ENCODE peak calls at places on chromosomes 6 and 20, in six cellular contexts. One of them, this sample, is unnamed.

GRCh38 chr6:135581211-135581610 is 83.7 kb upstream of the AHI1 start:
- DNase-seq in NCI-H1436: no peak
- DNase-seq in activated CD8-positive, alpha-beta memory T cell treated with anti-CD3 and anti-CD28 coated beads, Interleukin-2, amount 50 U/mL, for 4 hours: no peak
- DNase-seq in stimulated activated CD8-positive, alpha-beta memory T cell treated with anti-CD3 and anti-CD28 coated beads, Interleukin-2, amount 100 ng/mL, for 48 hours: no peak
- DNase-seq in iris pigment epithelial cell: no peak
- DNase-seq in CD8-positive, alpha-beta memory T cell: no peak
- DNase-seq in this sample: no peak

GRCh38 chr20:4684837-4685413 is 36.8 kb upstream of the PRND start:
- DNase-seq in stimulated activated CD8-positive, alpha-beta memory T cell treated with anti-CD3 and anti-CD28 coated beads, Interleukin-2, amount 100 ng/mL, for 48 hours: no peak
- DNase-seq in NCI-H1436: no peak
- DNase-seq in activated CD8-positive, alpha-beta memory T cell treated with anti-CD3 and anti-CD28 coated beads, Interleukin-2, amount 50 U/mL, for 4 hours: no peak
- DNase-seq in iris pigment epithelial cell: peak
- DNase-seq in CD8-positive, alpha-beta memory T cell: no peak
- DNase-seq in this sample: no peak

GRCh38 chr6:119308048-119308570 is 41.5 kb downstream of the MAN1A1 start:
- DNase-seq in CD8-positive, alpha-beta memory T cell: no peak
- DNase-seq in activated CD8-positive, alpha-beta memory T cell treated with anti-CD3 and anti-CD28 coated beads, Interleukin-2, amount 50 U/mL, for 4 hours: no peak
- DNase-seq in stimulated activated CD8-positive, alpha-beta memory T cell treated with anti-CD3 and anti-CD28 coated beads, Interleukin-2, amount 100 ng/mL, for 48 hours: no peak
- DNase-seq in NCI-H1436: no peak
- DNase-seq in iris pigment epithelial cell: peak
- DNase-seq in this sample: no peak

GRCh38 chr6:25122622-25123237 is 156.4 kb upstream of the CARMIL1 start:
- DNase-seq in CD8-positive, alpha-beta memory T cell: no peak
- DNase-seq in stimulated activated CD8-positive, alpha-beta memory T cell treated with anti-CD3 and anti-CD28 coated beads, Interleukin-2, amount 100 ng/mL, for 48 hours: no peak
- DNase-seq in iris pigment epithelial cell: no peak
- DNase-seq in NCI-H1436: no peak
- DNase-seq in activated CD8-positive, alpha-beta memory T cell treated with anti-CD3 and anti-CD28 coated beads, Interleukin-2, amount 50 U/mL, for 4 hours: no peak
- DNase-seq in this sample: no peak

GRCh38 chr6:52390361-52390727 is 28.4 kb downstream of the PAQR8 start:
- DNase-seq in activated CD8-positive, alpha-beta memory T cell treated with anti-CD3 and anti-CD28 coated beads, Interleukin-2, amount 50 U/mL, for 4 hours: peak
- DNase-seq in stimulated activated CD8-positive, alpha-beta memory T cell treated with anti-CD3 and anti-CD28 coated beads, Interleukin-2, amount 100 ng/mL, for 48 hours: no peak
- DNase-seq in NCI-H1436: no peak
- DNase-seq in iris pigment epithelial cell: peak
- DNase-seq in CD8-positive, alpha-beta memory T cell: peak
- DNase-seq in this sample: peak

GRCh38 chr6:141244366-141244765 is 888.4 kb upstream of the GJE1 start:
- DNase-seq in activated CD8-positive, alpha-beta memory T cell treated with anti-CD3 and anti-CD28 coated beads, Interleukin-2, amount 50 U/mL, for 4 hours: no peak
- DNase-seq in stimulated activated CD8-positive, alpha-beta memory T cell treated with anti-CD3 and anti-CD28 coated beads, Interleukin-2, amount 100 ng/mL, for 48 hours: no peak
- DNase-seq in CD8-positive, alpha-beta memory T cell: no peak
- DNase-seq in NCI-H1436: no peak
- DNase-seq in iris pigment epithelial cell: no peak
- DNase-seq in this sample: no peak

GRCh38 chr6:151948007-151948745 is 140.7 kb downstream of the ESR1 start:
- DNase-seq in stimulated activated CD8-positive, alpha-beta memory T cell treated with anti-CD3 and anti-CD28 coated beads, Interleukin-2, amount 100 ng/mL, for 48 hours: no peak
- DNase-seq in CD8-positive, alpha-beta memory T cell: no peak
- DNase-seq in iris pigment epithelial cell: no peak
- DNase-seq in NCI-H1436: no peak
- DNase-seq in activated CD8-positive, alpha-beta memory T cell treated with anti-CD3 and anti-CD28 coated beads, Interleukin-2, amount 50 U/mL, for 4 hours: no peak
- DNase-seq in this sample: no peak

GRCh38 chr6:105500693-105501092 is 97.8 kb upstream of the PREP start:
- DNase-seq in iris pigment epithelial cell: no peak
- DNase-seq in stimulated activated CD8-positive, alpha-beta memory T cell treated with anti-CD3 and anti-CD28 coated beads, Interleukin-2, amount 100 ng/mL, for 48 hours: no peak
- DNase-seq in activated CD8-positive, alpha-beta memory T cell treated with anti-CD3 and anti-CD28 coated beads, Interleukin-2, amount 50 U/mL, for 4 hours: no peak
- DNase-seq in NCI-H1436: no peak
- DNase-seq in CD8-positive, alpha-beta memory T cell: no peak
- DNase-seq in this sample: no peak

GRCh38 chr6:70676821-70677220 is 9.1 kb downstream of the SMAP1 start:
- DNase-seq in CD8-positive, alpha-beta memory T cell: no peak
- DNase-seq in iris pigment epithelial cell: no peak
- DNase-seq in NCI-H1436: no peak
- DNase-seq in stimulated activated CD8-positive, alpha-beta memory T cell treated with anti-CD3 and anti-CD28 coated beads, Interleukin-2, amount 100 ng/mL, for 48 hours: no peak
- DNase-seq in activated CD8-positive, alpha-beta memory T cell treated with anti-CD3 and anti-CD28 coated beads, Interleukin-2, amount 50 U/mL, for 4 hours: no peak
- DNase-seq in this sample: no peak

GRCh38 chr6:157271911-157272310 is 51.4 kb downstream of the TMEM242 start:
- DNase-seq in activated CD8-positive, alpha-beta memory T cell treated with anti-CD3 and anti-CD28 coated beads, Interleukin-2, amount 50 U/mL, for 4 hours: no peak
- DNase-seq in NCI-H1436: no peak
- DNase-seq in iris pigment epithelial cell: no peak
- DNase-seq in stimulated activated CD8-positive, alpha-beta memory T cell treated with anti-CD3 and anti-CD28 coated beads, Interleukin-2, amount 100 ng/mL, for 48 hours: no peak
- DNase-seq in CD8-positive, alpha-beta memory T cell: no peak
- DNase-seq in this sample: no peak

GRCh38 chr6:5384276-5384675 is 123.0 kb downstream of the FARS2 start:
- DNase-seq in activated CD8-positive, alpha-beta memory T cell treated with anti-CD3 and anti-CD28 coated beads, Interleukin-2, amount 50 U/mL, for 4 hours: no peak
- DNase-seq in NCI-H1436: no peak
- DNase-seq in stimulated activated CD8-positive, alpha-beta memory T cell treated with anti-CD3 and anti-CD28 coated beads, Interleukin-2, amount 100 ng/mL, for 48 hours: no peak
- DNase-seq in iris pigment epithelial cell: no peak
- DNase-seq in CD8-positive, alpha-beta memory T cell: no peak
- DNase-seq in this sample: no peak

GRCh38 chr20:41631826-41632225 is 13.6 kb upstream of the CHD6 start:
- DNase-seq in stimulated activated CD8-positive, alpha-beta memory T cell treated with anti-CD3 and anti-CD28 coated beads, Interleukin-2, amount 100 ng/mL, for 48 hours: no peak
- DNase-seq in CD8-positive, alpha-beta memory T cell: no peak
- DNase-seq in NCI-H1436: no peak
- DNase-seq in iris pigment epithelial cell: no peak
- DNase-seq in activated CD8-positive, alpha-beta memory T cell treated with anti-CD3 and anti-CD28 coated beads, Interleukin-2, amount 50 U/mL, for 4 hours: no peak
- DNase-seq in this sample: no peak

GRCh38 chr20:61120595-61121515 is 131.2 kb upstream of the CDH4 start:
- DNase-seq in activated CD8-positive, alpha-beta memory T cell treated with anti-CD3 and anti-CD28 coated beads, Interleukin-2, amount 50 U/mL, for 4 hours: no peak
- DNase-seq in iris pigment epithelial cell: peak
- DNase-seq in stimulated activated CD8-positive, alpha-beta memory T cell treated with anti-CD3 and anti-CD28 coated beads, Interleukin-2, amount 100 ng/mL, for 48 hours: peak
- DNase-seq in NCI-H1436: peak
- DNase-seq in CD8-positive, alpha-beta memory T cell: no peak
- DNase-seq in this sample: no peak